ENCODE peak calls at places on chromosomes 7 and 10, in ten cellular contexts. T, Z, M, D, X, C, P, H, Q and E are unnamed samples.

GRCh38 chr7:99390941-99391602 is 16.5 kb downstream of the ARPC1B start:
- DNase-seq in T (no peak), Z (no peak), M (peak; percentile 22), D (no peak), X (no peak), C (no peak), P (no peak), H (no peak), Q (no peak), E (no peak)

GRCh38 chr10:29615195-29615594 is 19.6 kb downstream of the SVIL start:
- DNase-seq in T (no peak), Z (no peak), M (no peak), D (no peak), X (no peak), C (no peak), P (peak; percentile 32), H (no peak), Q (no peak), E (no peak)

GRCh38 chr10:102729090-102730026 is 14.4 kb upstream of the WBP1L start:
- DNase-seq in T (peak; percentile 17), Z (peak; percentile 77), M (peak; percentile 93), D (peak; percentile 17), X (no peak), C (peak; percentile 91), P (peak; percentile 33), H (peak; percentile 31), Q (peak; percentile 46), E (peak; percentile 82)

GRCh38 chr7:91913612-91914011 is 27.1 kb upstream of the AKAP9 start:
- DNase-seq in T (no peak), Z (no peak), M (no peak), D (no peak), X (no peak), C (no peak), P (no peak), H (no peak), Q (no peak), E (no peak)

GRCh38 chr10:42781893-42782445 is 626 bp upstream of the BMS1 start:
- DNase-seq in T (no peak), Z (no peak), M (no peak), D (no peak), X (no peak), C (no peak), P (no peak), H (no peak), Q (no peak), E (no peak)

GRCh38 chr10:91340613-91341362 is 69.4 kb upstream of the HECTD2 start:
- DNase-seq in T (peak; percentile 7), Z (peak; percentile 48), M (no peak), D (no peak), X (no peak), C (no peak), P (peak; percentile 54), H (no peak), Q (no peak), E (no peak)

GRCh38 chr10:58784361-58784760 is 271.7 kb downstream of the BICC1 start:
- DNase-seq in T (no peak), Z (no peak), M (no peak), D (no peak), X (no peak), C (no peak), P (no peak), H (no peak), Q (no peak), E (no peak)

GRCh38 chr7:47095906-47096305 is 486.0 kb downstream of the TNS3 start:
- DNase-seq in T (no peak), Z (no peak), M (no peak), D (no peak), X (no peak), C (no peak), P (no peak), H (no peak), Q (no peak), E (no peak)

GRCh38 chr7:50855526-50855925 is 72.8 kb upstream of the GRB10 start:
- DNase-seq in T (no peak), Z (no peak), M (no peak), D (no peak), X (no peak), C (no peak), P (no peak), H (no peak), Q (no peak), E (no peak)

GRCh38 chr10:61642692-61643091 is 20.0 kb upstream of the CABCOCO1 start:
- DNase-seq in T (no peak), Z (no peak), M (no peak), D (no peak), X (no peak), C (no peak), P (no peak), H (no peak), Q (peak; percentile 6), E (no peak)

GRCh38 chr10:116269612-116270011 is 3.4 kb downstream of the GFRA1 start:
- DNase-seq in T (no peak), Z (peak; percentile 20), M (peak; percentile 52), D (no peak), X (no peak), C (peak; percentile 55), P (no peak), H (no peak), Q (no peak), E (no peak)

GRCh38 chr10:22697799-22698198 is 16.6 kb downstream of the PIP4K2A start:
- DNase-seq in T (no peak), Z (no peak), M (no peak), D (no peak), X (no peak), C (no peak), P (no peak), H (no peak), Q (no peak), E (no peak)

GRCh38 chr7:133253522-133253882 is 624 bp downstream of the EXOC4 start:
- DNase-seq in T (no peak), Z (no peak), M (no peak), D (no peak), X (no peak), C (no peak), P (no peak), H (peak; percentile 12), Q (peak; percentile 8), E (peak; percentile 33)

GRCh38 chr10:73785721-73786511 is 510 bp downstream of the ZSWIM8 start:
- DNase-seq in T (no peak), Z (no peak), M (peak; percentile 52), D (peak; percentile 31), X (peak; percentile 45), C (no peak), P (no peak), H (peak; percentile 56), Q (peak; percentile 45), E (no peak)

GRCh38 chr7:47970750-47971149 is 8.7 kb downstream of the HUS1 start:
- DNase-seq in T (no peak), Z (no peak), M (no peak), D (no peak), X (no peak), C (no peak), P (no peak), H (no peak), Q (no peak), E (no peak)

GRCh38 chr10:126465771-126466170 is 77.5 kb upstream of the ADAM12 start:
- DNase-seq in T (no peak), Z (no peak), M (no peak), D (no peak), X (no peak), C (no peak), P (no peak), H (no peak), Q (no peak), E (no peak)

GRCh38 chr7:93575555-93576397 is 1.3 kb upstream of the CALCR start:
- DNase-seq in T (no peak), Z (no peak), M (no peak), D (no peak), X (no peak), C (no peak), P (no peak), H (no peak), Q (no peak), E (no peak)

GRCh38 chr7:80330434-80330833 is 181.4 kb downstream of the GNAT3 start:
- DNase-seq in T (no peak), Z (no peak), M (no peak), D (no peak), X (no peak), C (no peak), P (no peak), H (no peak), Q (no peak), E (no peak)

GRCh38 chr7:55132890-55133551 is 114.2 kb downstream of the EGFR start:
- DNase-seq in T (no peak), Z (no peak), M (no peak), D (no peak), X (no peak), C (peak; percentile 61), P (no peak), H (no peak), Q (peak; percentile 41), E (no peak)

GRCh38 chr7:155007947-155008346 is 5.0 kb upstream of the PAXIP1 start:
- DNase-seq in T (no peak), Z (no peak), M (no peak), D (peak; percentile 5), X (peak; percentile 33), C (no peak), P (no peak), H (peak; percentile 6), Q (peak; percentile 15), E (peak; percentile 70)

GRCh38 chr10:104351067-104351681 is 2.5 kb upstream of the CFAP58 start:
- DNase-seq in T (no peak), Z (no peak), M (no peak), D (no peak), X (peak; percentile 64), C (no peak), P (no peak), H (no peak), Q (peak; percentile 43), E (no peak)

GRCh38 chr7:90625562-90625961 is 29.4 kb downstream of the CDK14 start:
- DNase-seq in T (no peak), Z (no peak), M (peak; percentile 32), D (no peak), X (no peak), C (peak; percentile 64), P (peak; percentile 61), H (no peak), Q (no peak), E (peak; percentile 13)

GRCh38 chr10:4043897-4044296 is 258.9 kb upstream of the KLF6 start:
- DNase-seq in T (no peak), Z (no peak), M (no peak), D (no peak), X (no peak), C (no peak), P (no peak), H (no peak), Q (no peak), E (no peak)

GRCh38 chr10:32400961-32401360 is 45.0 kb upstream of the CCDC7 start:
- DNase-seq in T (no peak), Z (no peak), M (no peak), D (no peak), X (no peak), C (no peak), P (no peak), H (no peak), Q (no peak), E (no peak)

GRCh38 chr7:94003446-94004023 is 620 bp downstream of the BET1 start:
- DNase-seq in T (no peak), Z (no peak), M (no peak), D (no peak), X (no peak), C (no peak), P (no peak), H (no peak), Q (no peak), E (no peak)

GRCh38 chr7:97971120-97971989 is 18.6 kb downstream of the OCM2 start:
- DNase-seq in T (no peak), Z (no peak), M (no peak), D (peak; percentile 3), X (peak; percentile 63), C (no peak), P (no peak), H (no peak), Q (peak; percentile 61), E (peak; percentile 28)

GRCh38 chr10:52864459-52865106 is 92.0 kb upstream of the MBL2 start:
- DNase-seq in T (no peak), Z (no peak), M (peak; percentile 56), D (no peak), X (no peak), C (no peak), P (no peak), H (no peak), Q (no peak), E (no peak)

GRCh38 chr10:26112532-26112931 is 104.0 kb upstream of the GAD2 start:
- DNase-seq in T (no peak), Z (no peak), M (no peak), D (no peak), X (no peak), C (no peak), P (no peak), H (no peak), Q (no peak), E (no peak)